ENCODE peak calls at places on chromosome 21, in eight cellular contexts. F is endothelial cell; J is CD8-positive, alpha-beta memory T cell; I is fibroblast of pulmonary artery; H is uterus; N is cardiac fibroblast; A is HT1080; S is activated naive CD4-positive, alpha-beta T cell treated with anti-CD3 and anti-CD28 coated beads, Interleukin-2, amount 50 U/mL, for 16 hours. M is an unnamed sample.

GRCh38 chr21:21612446-21612845 is 614.2 kb downstream of the NCAM2 start:
- DNase-seq in F (no peak), J (no peak), I (peak), H (no peak), N (peak), A (peak), S (no peak), M (no peak)

GRCh38 chr21:37868896-37869295 is 47.4 kb downstream of the KCNJ6 start:
- DNase-seq in F (no peak), J (no peak), I (no peak), H (no peak), N (peak), A (peak), S (no peak), M (no peak)

GRCh38 chr21:14833952-14834351 is 230.8 kb downstream of the NRIP1 start:
- DNase-seq in F (no peak), J (no peak), I (no peak), H (no peak), N (no peak), A (no peak), S (no peak), M (no peak)

GRCh38 chr21:43892334-43892733 is 27.3 kb downstream of the AGPAT3 start:
- DNase-seq in F (no peak), J (no peak), I (no peak), H (no peak), N (no peak), A (no peak), S (no peak), M (no peak)

GRCh38 chr21:38267991-38268858 is 11.4 kb downstream of the KCNJ15 start:
- DNase-seq in F (no peak), J (no peak), I (no peak), H (no peak), N (no peak), A (no peak), S (no peak), M (no peak)

GRCh38 chr21:14382486-14382834 is 486 bp downstream of the HSPA13 start:
- DNase-seq in F (no peak), J (no peak), I (peak), H (no peak), N (peak), A (no peak), S (no peak), M (peak)

GRCh38 chr21:44990921-44991320 is 51.1 kb downstream of the SLX9 start:
- DNase-seq in F (no peak), J (no peak), I (no peak), H (no peak), N (no peak), A (no peak), S (no peak), M (no peak)

GRCh38 chr21:34857122-34857713 is 188.4 kb downstream of the CLIC6 start:
- DNase-seq in F (no peak), J (no peak), I (no peak), H (no peak), N (no peak), A (no peak), S (no peak), M (no peak)

GRCh38 chr21:34969431-34970036 is 79.6 kb downstream of the RUNX1 start:
- DNase-seq in F (no peak), J (no peak), I (peak), H (no peak), N (no peak), A (no peak), S (no peak), M (no peak)

GRCh38 chr21:43191521-43191920 is 22.7 kb downstream of the CRYAA start:
- DNase-seq in F (no peak), J (no peak), I (no peak), H (no peak), N (no peak), A (no peak), S (no peak), M (no peak)

GRCh38 chr21:45012661-45013270 is 61.6 kb upstream of the ADARB1 start:
- DNase-seq in F (no peak), J (no peak), I (no peak), H (no peak), N (no peak), A (no peak), S (no peak), M (no peak)

GRCh38 chr21:41479686-41480085 is 28.3 kb downstream of the TMPRSS2 start:
- DNase-seq in F (no peak), J (no peak), I (no peak), H (no peak), N (no peak), A (no peak), S (no peak), M (no peak)

GRCh38 chr21:34844033-34844923 is 175.5 kb downstream of the CLIC6 start:
- DNase-seq in F (no peak), J (no peak), I (peak), H (peak), N (peak), A (no peak), S (no peak), M (no peak)

GRCh38 chr21:38376235-38376634 is 119.4 kb downstream of the KCNJ15 start:
- DNase-seq in F (no peak), J (no peak), I (no peak), H (no peak), N (no peak), A (no peak), S (no peak), M (no peak)

GRCh38 chr21:27818847-27819246 is 852.0 kb upstream of the ADAMTS5 start:
- DNase-seq in F (no peak), J (no peak), I (peak), H (no peak), N (peak), A (no peak), S (no peak), M (no peak)

GRCh38 chr21:43361127-43361492 is 65.8 kb downstream of the SIK1 start:
- DNase-seq in F (no peak), J (no peak), I (no peak), H (no peak), N (peak), A (no peak), S (peak), M (no peak)

GRCh38 chr21:44531606-44532128 is 8.3 kb downstream of the KRTAP10-1 start:
- DNase-seq in F (no peak), J (no peak), I (no peak), H (peak), N (no peak), A (no peak), S (no peak), M (no peak)

GRCh38 chr21:28256420-28256831 is 736.3 kb downstream of the LTN1 start:
- DNase-seq in F (no peak), J (no peak), I (no peak), H (no peak), N (peak), A (no peak), S (no peak), M (no peak)

GRCh38 chr21:41777934-41778815 is 11.3 kb upstream of the RIPK4 start:
- DNase-seq in F (peak), J (no peak), I (peak), H (peak), N (peak), A (peak), S (no peak), M (no peak)

GRCh38 chr21:39073063-39073462 is 110.2 kb downstream of the PSMG1 start:
- DNase-seq in F (no peak), J (no peak), I (no peak), H (no peak), N (no peak), A (no peak), S (no peak), M (no peak)

GRCh38 chr21:38531142-38531541 is 32.9 kb upstream of the ERG start:
- DNase-seq in F (no peak), J (no peak), I (no peak), H (no peak), N (no peak), A (no peak), S (no peak), M (no peak)

GRCh38 chr21:14741237-14741636 is 195.1 kb upstream of the SAMSN1 start:
- DNase-seq in F (no peak), J (no peak), I (no peak), H (no peak), N (no peak), A (no peak), S (no peak), M (no peak)

GRCh38 chr21:17428484-17428869 is 84.4 kb upstream of the CXADR start:
- DNase-seq in F (no peak), J (no peak), I (no peak), H (no peak), N (no peak), A (no peak), S (no peak), M (no peak)

GRCh38 chr21:30577766-30578165 is 12.4 kb downstream of the KRTAP22-2 start:
- DNase-seq in F (no peak), J (no peak), I (peak), H (no peak), N (no peak), A (peak), S (no peak), M (no peak)

GRCh38 chr21:45226540-45227326 is 61.0 kb downstream of the POFUT2 start:
- DNase-seq in F (no peak), J (peak), I (no peak), H (no peak), N (no peak), A (peak), S (no peak), M (peak)

GRCh38 chr21:31471865-31472264 is 127.8 kb upstream of the TIAM1 start:
- DNase-seq in F (no peak), J (no peak), I (no peak), H (no peak), N (no peak), A (no peak), S (no peak), M (no peak)

GRCh38 chr21:46122241-46122671 is 24.3 kb downstream of the COL6A2 start:
- DNase-seq in F (no peak), J (no peak), I (peak), H (peak), N (peak), A (peak), S (no peak), M (no peak)

GRCh38 chr21:28769683-28770082 is 223.0 kb downstream of the LTN1 start:
- DNase-seq in F (no peak), J (no peak), I (peak), H (no peak), N (peak), A (no peak), S (no peak), M (peak)

GRCh38 chr21:36487641-36488307 is 7.9 kb upstream of the CLDN14 start:
- DNase-seq in F (no peak), J (no peak), I (peak), H (no peak), N (peak), A (peak), S (no peak), M (no peak)

GRCh38 chr21:34020005-34020847 is 53.2 kb upstream of the MRPS6 start:
- DNase-seq in F (no peak), J (no peak), I (no peak), H (no peak), N (no peak), A (no peak), S (no peak), M (no peak)